ENCODE peak calls at places on chromosomes 12 and 14, in four cellular contexts. Q is transverse colon, E is uterus, W is neural crest cell. Z is an unnamed sample.

GRCh38 chr12:73465106-73465505 is 1072.5 kb upstream of the ATXN7L3B start:
- DNase-seq in Q (no peak), E (no peak), W (no peak), Z (no peak)

GRCh38 chr12:62484234-62484633 is 17.6 kb downstream of the MON2 start:
- DNase-seq in Q (no peak), E (no peak), W (no peak), Z (no peak)

GRCh38 chr14:51852541-51852940 is 7.9 kb upstream of the GNG2 start:
- DNase-seq in Q (no peak), E (no peak), W (no peak), Z (no peak)

GRCh38 chr12:108807476-108807875 is 49.9 kb downstream of the SSH1 start:
- DNase-seq in Q (no peak), E (no peak), W (no peak), Z (no peak)

GRCh38 chr14:99554757-99555531 is 49.1 kb downstream of the CCDC85C start:
- DNase-seq in Q (peak; percentile 66), E (no peak), W (no peak), Z (no peak)

GRCh38 chr14:65993996-65994395 is 492.2 kb upstream of the CCDC196 start:
- DNase-seq in Q (no peak), E (no peak), W (no peak), Z (no peak)

GRCh38 chr12:81819991-81820633 is 61.0 kb upstream of the PPFIA2 start:
- DNase-seq in Q (no peak), E (no peak), W (no peak), Z (no peak)

GRCh38 chr12:26571539-26571938 is 261.5 kb downstream of the ITPR2 start:
- DNase-seq in Q (peak; percentile 43), E (no peak), W (no peak), Z (no peak)

GRCh38 chr14:104110491-104111209 is 25.1 kb downstream of the ASPG start:
- DNase-seq in Q (peak; percentile 9), E (no peak), W (no peak), Z (no peak)

GRCh38 chr14:24665440-24665991 is 31.5 kb upstream of the GZMB start:
- DNase-seq in Q (no peak), E (no peak), W (no peak), Z (no peak)

GRCh38 chr12:45182511-45182910 is 33.4 kb upstream of the ANO6 start:
- DNase-seq in Q (no peak), E (no peak), W (no peak), Z (no peak)

GRCh38 chr14:94622653-94623421 is 10.6 kb downstream of the SERPINA3 start:
- DNase-seq in Q (no peak), E (no peak), W (no peak), Z (no peak)

GRCh38 chr14:31990183-31990862 is 86.8 kb upstream of the ARHGAP5 start:
- DNase-seq in Q (no peak), E (no peak), W (no peak), Z (no peak)

GRCh38 chr14:96285667-96286066 is 29.7 kb downstream of the BDKRB1 start:
- DNase-seq in Q (no peak), E (peak; percentile 58), W (no peak), Z (no peak)

GRCh38 chr14:105483300-105484068 is 3.2 kb upstream of the CRIP1 start:
- DNase-seq in Q (peak; percentile 61), E (peak; percentile 42), W (no peak), Z (no peak)

GRCh38 chr14:72929316-72930080 is 3.2 kb downstream of the DCAF4 start:
- DNase-seq in Q (no peak), E (no peak), W (no peak), Z (no peak)

GRCh38 chr12:59620326-59620725 is 24.5 kb downstream of the SLC16A7 start:
- DNase-seq in Q (no peak), E (no peak), W (no peak), Z (no peak)

GRCh38 chr14:93994919-93995682 is 2.0 kb upstream of the CCDC197 start:
- DNase-seq in Q (peak; percentile 29), E (peak; percentile 66), W (no peak), Z (no peak)

GRCh38 chr12:107544947-107545346 is 140.7 kb upstream of the PWP1 start:
- DNase-seq in Q (no peak), E (no peak), W (no peak), Z (no peak)

GRCh38 chr12:71503579-71504470 is 64.2 kb downstream of the LGR5 start:
- DNase-seq in Q (no peak), E (no peak), W (no peak), Z (no peak)

GRCh38 chr12:9971158-9971557 is at the start of gene CLEC12A:
- DNase-seq in Q (no peak), E (no peak), W (no peak), Z (no peak)

GRCh38 chr14:32468955-32469354 is 139.9 kb downstream of the AKAP6 start:
- DNase-seq in Q (no peak), E (no peak), W (no peak), Z (no peak)

GRCh38 chr12:104686196-104686595 is 229.4 kb downstream of the CHST11 start:
- DNase-seq in Q (no peak), E (no peak), W (no peak), Z (no peak)

GRCh38 chr14:51652168-51653095 is 722 bp downstream of the FRMD6 start:
- DNase-seq in Q (peak; percentile 35), E (peak; percentile 56), W (no peak), Z (no peak)

GRCh38 chr12:53380797-53381738 is 1.1 kb downstream of the SP1 start:
- DNase-seq in Q (peak; percentile 35), E (no peak), W (no peak), Z (no peak)

GRCh38 chr12:3491938-3492867 is 1.2 kb downstream of the PRMT8 start:
- DNase-seq in Q (peak; percentile 19), E (peak; percentile 33), W (peak; percentile 75), Z (no peak)

GRCh38 chr14:101808020-101808641 is 46.6 kb downstream of the PPP2R5C start:
- DNase-seq in Q (no peak), E (no peak), W (peak; percentile 37), Z (no peak)

GRCh38 chr12:130714091-130714590 is 2.0 kb downstream of the RIMBP2 start:
- DNase-seq in Q (no peak), E (peak; percentile 36), W (no peak), Z (no peak)

GRCh38 chr12:69644516-69644915 is 33.8 kb upstream of the LRRC10 start:
- DNase-seq in Q (no peak), E (no peak), W (no peak), Z (no peak)

GRCh38 chr12:104358353-104359003 is 54.9 kb downstream of the EID3 start:
- DNase-seq in Q (peak; percentile 69), E (peak; percentile 49), W (peak; percentile 41), Z (peak; percentile 83)

GRCh38 chr14:99668998-99669314 is 15.1 kb upstream of the CYP46A1 start:
- DNase-seq in Q (no peak), E (no peak), W (no peak), Z (no peak)

GRCh38 chr14:69298131-69299071 is 38.4 kb downstream of the GALNT16 start:
- DNase-seq in Q (no peak), E (no peak), W (no peak), Z (no peak)

GRCh38 chr12:49825360-49825970 is 2.7 kb downstream of the NCKAP5L start:
- DNase-seq in Q (no peak), E (no peak), W (no peak), Z (peak; percentile 89)

GRCh38 chr14:55586411-55586810 is 6.4 kb downstream of the KTN1 start:
- DNase-seq in Q (no peak), E (no peak), W (no peak), Z (no peak)

GRCh38 chr14:94945615-94946014 is 175.7 kb upstream of the GSC start:
- DNase-seq in Q (no peak), E (no peak), W (no peak), Z (no peak)

GRCh38 chr12:82595946-82596345 is 90.8 kb upstream of the TMTC2 start:
- DNase-seq in Q (no peak), E (no peak), W (no peak), Z (no peak)

GRCh38 chr14:98244966-98245569 is 1026.9 kb downstream of the BCL11B start:
- DNase-seq in Q (no peak), E (no peak), W (no peak), Z (no peak)

GRCh38 chr14:67517083-67517482 is 16.0 kb upstream of the PLEKHH1 start:
- DNase-seq in Q (peak; percentile 25), E (no peak), W (no peak), Z (no peak)
- TF ChIP-seq CTCF in Q (no peak), E (no peak), W (no peak), Z (no peak)

GRCh38 chr14:77024171-77024627 is 4.3 kb downstream of the IRF2BPL start:
- DNase-seq in Q (peak; percentile 67), E (peak; percentile 35), W (no peak), Z (no peak)
- TF ChIP-seq CTCF in Q (no peak), E (no peak), W (no peak), Z (no peak)

DNA sequence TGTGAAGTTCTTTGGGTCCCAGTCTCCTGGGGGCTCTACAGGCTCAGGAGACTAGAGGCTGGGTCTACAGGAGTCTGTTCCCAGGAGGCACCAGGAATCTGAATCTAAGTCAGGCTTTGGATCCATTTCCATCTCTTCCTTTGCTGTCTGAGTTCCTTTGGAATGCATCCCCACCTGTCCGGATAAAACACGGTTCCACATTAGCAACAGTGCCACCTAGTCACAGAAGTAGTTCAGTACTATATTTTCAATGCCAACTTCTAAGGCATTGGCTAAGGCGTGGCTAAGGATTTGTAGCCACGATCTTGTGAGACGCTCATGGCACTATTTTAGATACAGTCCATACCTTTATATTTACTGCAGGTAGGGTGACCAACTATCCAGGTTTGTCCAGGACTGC is 15.1 kb downstream of the ZC2HC1C start:
- DNase-seq in Q (peak; percentile 24), E (no peak), W (no peak), Z (no peak)
- TF ChIP-seq CTCF in Q (peak; percentile 51), E (no peak), W (no peak), Z (no peak)

GRCh38 chr12:115632323-115632722 is 645.2 kb downstream of the MED13L start:
- DNase-seq in Q (no peak), E (no peak), W (no peak), Z (no peak)
- TF ChIP-seq CTCF in Q (no peak), E (no peak), W (no peak), Z (no peak)

GRCh38 chr12:96398422-96399080 is 1.7 kb downstream of the CDK17 start:
- DNase-seq in Q (no peak), E (no peak), W (no peak), Z (no peak)

GRCh38 chr12:96400631-96401060 is 407 bp upstream of the CDK17 start:
- DNase-seq in Q (no peak), E (no peak), W (no peak), Z (no peak)

GRCh38 chr12:96401061-96401871 is 1.0 kb upstream of the CDK17 start:
- DNase-seq in Q (peak; percentile 38), E (no peak), W (no peak), Z (no peak)

GRCh38 chr12:96399081-96399918 is 939 bp downstream of the CDK17 start:
- DNase-seq in Q (peak; percentile 79), E (peak; percentile 80), W (peak; percentile 56), Z (peak; percentile 71)

GRCh38 chr12:96399919-96400630 is at the start of gene CDK17:
- DNase-seq in Q (peak; percentile 89), E (peak; percentile 87), W (peak; percentile 74), Z (peak; percentile 73)
- TF ChIP-seq CTCF in Q (peak; percentile 47), E (peak; percentile 59), W (peak; percentile 62), Z (no peak)